ENCODE peak calls at places on chromosomes 6 and 20, in four cellular contexts. R is stomach, A is adrenal gland, X is lower leg skin. P is an unnamed sample.

GRCh38 chr20:37108676-37109075 is 12.9 kb upstream of the RBL1 start:
- DNase-seq in A (no peak), R (no peak), X (no peak), P (no peak)

GRCh38 chr6:65638047-65638831 is 68.8 kb downstream of the EYS start:
- DNase-seq in A (peak; percentile 38), R (no peak), X (no peak), P (no peak)

GRCh38 chr6:99661870-99662269 is 55.2 kb downstream of the PRDM13 start:
- DNase-seq in R (no peak), A (no peak), X (no peak), P (no peak)

GRCh38 chr6:92550501-92550900 is 868.9 kb downstream of the EPHA7 start:
- DNase-seq in R (no peak), A (no peak), X (no peak), P (no peak)

GRCh38 chr20:7180261-7181045 is 413.0 kb downstream of the BMP2 start:
- DNase-seq in X (no peak), R (no peak), A (no peak), P (no peak)

GRCh38 chr6:28638915-28639314 is 113.2 kb downstream of the GPX5 start:
- DNase-seq in X (no peak), A (no peak), R (no peak), P (no peak)

GRCh38 chr6:51814418-51814817 is 273.0 kb downstream of the PKHD1 start:
- DNase-seq in X (no peak), A (no peak), R (no peak), P (no peak)

GRCh38 chr6:124964084-124964763 is 2.0 kb downstream of the RNF217 start:
- DNase-seq in R (no peak), X (peak; percentile 60), A (peak; percentile 72), P (no peak)

GRCh38 chr6:31350973-31351733 is 5.8 kb downstream of the HLA-B start:
- DNase-seq in R (no peak), X (no peak), A (no peak), P (no peak)

GRCh38 chr20:58630063-58630462 is 21.0 kb upstream of the STX16 start:
- DNase-seq in X (no peak), A (no peak), R (no peak), P (peak; percentile 47)

GRCh38 chr6:49336514-49337131 is 126.4 kb downstream of the MMUT start:
- DNase-seq in A (no peak), R (peak; percentile 27), X (no peak), P (no peak)

GRCh38 chr6:151075005-151075404 is 164.8 kb upstream of the AKAP12 start:
- DNase-seq in A (no peak), X (no peak), R (no peak), P (no peak)

GRCh38 chr6:4191271-4191721 is 55.9 kb upstream of the ECI2 start:
- DNase-seq in R (no peak), A (no peak), X (no peak), P (no peak)

GRCh38 chr20:34110025-34111013 is 1.7 kb downstream of the EIF2S2 start:
- DNase-seq in R (no peak), A (no peak), X (no peak), P (no peak)
- TF ChIP-seq POLR2A in R (no peak), A (no peak), X (no peak), P (no peak)

DNA sequence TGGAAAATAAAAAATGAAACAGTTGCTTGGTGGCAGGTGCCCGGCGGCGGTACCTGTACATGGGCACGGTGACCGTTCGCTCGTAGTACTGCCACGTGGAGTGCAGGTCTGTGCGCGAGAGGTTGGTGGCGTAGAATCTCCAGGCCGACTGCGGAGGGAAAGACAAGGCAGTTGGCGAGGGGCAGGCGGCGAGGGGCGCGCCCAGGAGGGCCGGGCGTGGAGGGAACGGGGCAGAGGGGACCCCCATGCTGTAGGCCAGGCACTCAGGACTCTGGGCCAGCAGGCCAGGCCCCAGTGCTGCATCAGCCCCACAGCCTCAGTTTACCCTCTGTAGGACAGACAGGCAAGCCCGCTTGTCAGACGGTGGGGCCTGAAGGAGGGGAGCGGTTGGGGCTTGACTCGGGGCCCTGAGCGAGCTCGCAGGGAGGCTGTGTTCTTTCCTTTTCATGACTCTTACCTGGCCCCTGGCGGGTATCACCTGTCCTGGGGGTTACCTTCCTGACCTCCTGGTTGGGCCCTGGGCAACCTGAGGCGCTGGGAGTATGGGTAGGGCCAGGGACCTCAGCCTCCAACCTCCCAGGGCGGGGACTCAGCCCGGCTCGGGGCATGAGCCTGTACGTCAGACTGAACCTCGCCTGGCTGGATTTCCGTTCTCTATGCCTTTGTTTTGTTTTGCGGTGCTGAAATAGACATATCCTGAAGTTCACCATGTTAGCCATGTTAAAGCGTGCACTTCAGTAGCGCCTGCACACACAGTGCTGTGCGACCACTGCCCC is 38.5 kb downstream of the KCNQ2 start:
- DNase-seq in X (no peak), R (no peak), A (no peak), P (no peak)
- TF ChIP-seq POLR2A in X (no peak), R (no peak), A (no peak), P (no peak)

GRCh38 chr6:109702797-109703196 is 11.7 kb downstream of the FIG4 start:
- DNase-seq in A (no peak), R (no peak), X (no peak), P (no peak)

GRCh38 chr6:109706513-109706912 is 15.4 kb downstream of the FIG4 start:
- DNase-seq in A (no peak), R (no peak), X (no peak), P (no peak)

GRCh38 chr6:109701201-109701600 is 10.1 kb downstream of the FIG4 start:
- DNase-seq in X (no peak), R (no peak), A (no peak), P (no peak)

GRCh38 chr6:109701774-109702173 is 10.7 kb downstream of the FIG4 start:
- DNase-seq in X (no peak), A (no peak), R (no peak), P (no peak)

DNA sequence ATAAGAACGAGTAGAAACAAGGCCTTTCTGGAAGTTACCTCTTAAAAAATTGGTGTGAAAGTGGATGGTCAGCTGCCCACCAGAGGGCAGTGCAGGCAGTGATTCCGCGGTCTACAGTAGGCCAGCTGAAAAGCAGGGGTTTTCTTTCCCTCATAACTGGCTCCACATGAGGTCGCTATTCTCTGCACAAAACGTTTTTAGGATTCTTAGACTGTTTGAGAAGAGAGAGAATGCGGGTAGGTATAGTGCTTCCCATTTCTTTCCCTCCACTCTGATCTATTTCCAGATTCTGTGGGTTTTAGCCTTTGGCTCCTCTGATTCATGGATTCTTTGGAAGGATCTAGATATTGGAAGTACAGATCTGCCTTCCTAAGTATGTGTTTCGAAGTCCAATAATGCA is 14.2 kb downstream of the FIG4 start:
- DNase-seq in X (peak; percentile 86), R (peak; percentile 80), A (peak; percentile 87), P (no peak)
- TF ChIP-seq POLR2A in X (no peak), R (no peak), A (no peak), P (no peak)

DNA sequence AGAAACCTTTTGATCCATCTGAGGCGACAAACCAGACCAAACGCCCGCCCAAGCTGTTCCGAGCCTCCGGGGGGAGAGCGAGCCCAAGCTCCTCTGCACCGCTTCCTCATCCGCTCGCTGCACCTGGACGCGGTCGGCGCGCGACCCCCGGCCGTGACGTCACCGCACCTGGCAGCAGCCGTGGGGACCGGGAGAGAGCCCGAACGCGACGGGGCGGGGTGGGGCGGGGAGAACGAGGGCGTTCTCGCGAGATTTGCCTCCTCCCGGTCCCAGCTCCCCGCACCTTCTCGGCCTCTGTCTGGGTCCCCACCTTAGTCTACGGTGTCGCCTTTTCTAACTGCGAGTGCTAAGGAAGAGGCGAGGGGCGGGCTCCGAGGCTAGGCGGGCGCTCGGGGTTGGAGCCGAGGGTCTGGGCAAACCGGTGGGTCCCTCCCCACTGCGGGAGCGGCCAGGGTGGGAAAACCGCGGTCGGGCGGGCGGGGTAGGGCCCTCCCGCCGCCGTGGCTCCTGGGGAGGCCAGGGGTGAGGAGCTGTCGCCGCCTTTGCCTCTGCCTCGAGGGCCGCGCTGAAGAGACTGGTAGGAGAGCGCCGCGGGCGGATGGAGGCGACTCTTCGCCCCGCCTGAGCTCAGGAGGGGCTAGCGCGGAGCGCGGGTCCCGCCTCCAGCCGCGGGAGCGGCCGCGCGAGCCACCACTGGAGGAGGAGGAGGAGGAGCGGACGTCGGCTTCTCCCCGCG is at the start of gene CD2AP:
- DNase-seq in X (peak; percentile 81), R (peak; percentile 90), A (peak; percentile 88), P (peak; percentile 86)
- TF ChIP-seq POLR2A in X (no peak), R (no peak), A (peak; percentile 75), P (peak; percentile 65)

GRCh38 chr6:41027799-41028617 is 11.0 kb downstream of the UNC5CL start:
- DNase-seq in A (peak; percentile 88), R (peak; percentile 92), X (peak; percentile 65), P (peak; percentile 90)
- TF ChIP-seq POLR2A in A (peak; percentile 9), R (no peak), X (no peak), P (no peak)

DNA sequence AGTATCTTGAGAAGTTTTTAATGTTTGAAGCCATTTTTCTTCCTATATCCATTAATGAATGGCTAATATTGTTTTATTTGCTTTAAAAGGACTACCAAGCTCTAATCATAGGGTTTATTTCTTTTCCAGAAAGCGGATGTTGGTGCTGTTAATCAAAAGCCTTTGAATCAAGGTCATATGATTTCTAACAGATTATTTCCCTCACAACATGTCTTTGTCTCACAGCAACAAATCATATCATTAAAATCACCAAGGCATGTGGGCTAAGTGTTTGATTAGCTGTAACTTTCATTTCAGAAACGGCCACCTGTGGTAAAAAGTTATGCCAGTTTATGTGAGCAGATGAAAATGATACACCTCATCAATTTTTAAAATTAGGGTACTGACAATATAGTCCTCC is 21.7 kb downstream of the TRAF3IP2 start:
- DNase-seq in X (no peak), A (no peak), R (no peak), P (no peak)
- TF ChIP-seq POLR2A in X (no peak), A (no peak), R (no peak), P (no peak)

GRCh38 chr6:33288942-33289783 is at the start of the genes PFDN6 and WDR46:
- DNase-seq in X (peak; percentile 88), A (peak; percentile 87), R (peak; percentile 84), P (peak; percentile 85)
- TF ChIP-seq POLR2A in X (no peak), A (peak; percentile 27), R (no peak), P (peak; percentile 34)

GRCh38 chr6:132797975-132798819 is at the start of gene SLC18B1:
- DNase-seq in R (peak; percentile 60), X (peak; percentile 41), A (peak; percentile 77), P (no peak)
- TF ChIP-seq POLR2A in R (no peak), X (no peak), A (peak; percentile 48), P (no peak)

GRCh38 chr6:136253734-136254133 is 3.6 kb upstream of the MTFR2 start:
- DNase-seq in A (no peak), R (no peak), X (no peak), P (no peak)

GRCh38 chr6:136250686-136251008 is 536 bp upstream of the MTFR2 start:
- DNase-seq in R (no peak), X (no peak), A (no peak), P (no peak)

GRCh38 chr6:136251394-136251793 is 1.3 kb upstream of the MTFR2 start:
- DNase-seq in X (no peak), A (no peak), R (no peak), P (no peak)

GRCh38 chr6:136252441-136252840 is 2.3 kb upstream of the MTFR2 start:
- DNase-seq in X (no peak), R (no peak), A (no peak), P (no peak)

GRCh38 chr6:136254851-136255466 is 4.8 kb upstream of the MTFR2 start:
- DNase-seq in A (no peak), X (no peak), R (no peak), P (no peak)
- TF ChIP-seq POLR2A in A (no peak), X (no peak), R (no peak), P (no peak)